ENCODE peak calls at places on chromosomes 11 and 22, in six cellular contexts. One of them, this sample, is unnamed.

GRCh38 chr11:14300661-14301304 is 58.2 kb downstream of the RRAS2 start:
- DNase-seq in activated naive CD8-positive, alpha-beta T cell treated with anti-CD3 and anti-CD28 coated beads, Interleukin-2, amount 50 U/mL, for 24 hours: peak; percentile 42
- DNase-seq in ELR: peak; percentile 80
- DNase-seq in AG08395: peak; percentile 67
- DNase-seq in uterus: peak; percentile 36
- DNase-seq in COR-L47: peak; percentile 40
- DNase-seq in this sample: peak; percentile 85

GRCh38 chr22:45896961-45897538 is 79.9 kb downstream of the WNT7B start:
- DNase-seq in activated naive CD8-positive, alpha-beta T cell treated with anti-CD3 and anti-CD28 coated beads, Interleukin-2, amount 50 U/mL, for 24 hours: no peak
- DNase-seq in ELR: no peak
- DNase-seq in AG08395: no peak
- DNase-seq in uterus: no peak
- DNase-seq in COR-L47: no peak
- DNase-seq in this sample: no peak

GRCh38 chr22:32144875-32145274 is 14.2 kb downstream of the C22orf42 start:
- DNase-seq in activated naive CD8-positive, alpha-beta T cell treated with anti-CD3 and anti-CD28 coated beads, Interleukin-2, amount 50 U/mL, for 24 hours: no peak
- DNase-seq in ELR: no peak
- DNase-seq in AG08395: no peak
- DNase-seq in uterus: no peak
- DNase-seq in COR-L47: no peak
- DNase-seq in this sample: peak; percentile 98

GRCh38 chr22:25054943-25055511 is 102.5 kb downstream of the KIAA1671 start:
- DNase-seq in activated naive CD8-positive, alpha-beta T cell treated with anti-CD3 and anti-CD28 coated beads, Interleukin-2, amount 50 U/mL, for 24 hours: peak; percentile 63
- DNase-seq in ELR: peak; percentile 5
- DNase-seq in AG08395: no peak
- DNase-seq in uterus: no peak
- DNase-seq in COR-L47: no peak
- DNase-seq in this sample: no peak

GRCh38 chr22:21837184-21837979 is 30.1 kb downstream of the MAPK1 start:
- DNase-seq in activated naive CD8-positive, alpha-beta T cell treated with anti-CD3 and anti-CD28 coated beads, Interleukin-2, amount 50 U/mL, for 24 hours: no peak
- DNase-seq in ELR: peak; percentile 82
- DNase-seq in AG08395: peak; percentile 92
- DNase-seq in uterus: peak; percentile 53
- DNase-seq in COR-L47: no peak
- DNase-seq in this sample: peak; percentile 10

GRCh38 chr11:75474878-75475766 is 42.1 kb upstream of the KLHL35 start:
- DNase-seq in activated naive CD8-positive, alpha-beta T cell treated with anti-CD3 and anti-CD28 coated beads, Interleukin-2, amount 50 U/mL, for 24 hours: peak; percentile 73
- DNase-seq in ELR: peak; percentile 60
- DNase-seq in AG08395: peak; percentile 65
- DNase-seq in uterus: peak; percentile 75
- DNase-seq in COR-L47: no peak
- DNase-seq in this sample: peak; percentile 83

GRCh38 chr11:44826922-44827643 is 100.3 kb downstream of the TSPAN18 start:
- DNase-seq in activated naive CD8-positive, alpha-beta T cell treated with anti-CD3 and anti-CD28 coated beads, Interleukin-2, amount 50 U/mL, for 24 hours: no peak
- DNase-seq in ELR: no peak
- DNase-seq in AG08395: no peak
- DNase-seq in uterus: no peak
- DNase-seq in COR-L47: no peak
- DNase-seq in this sample: no peak

GRCh38 chr11:65444314-65445051 is 21.9 kb downstream of the NEAT1 start:
- DNase-seq in activated naive CD8-positive, alpha-beta T cell treated with anti-CD3 and anti-CD28 coated beads, Interleukin-2, amount 50 U/mL, for 24 hours: no peak
- DNase-seq in ELR: peak; percentile 16
- DNase-seq in AG08395: no peak
- DNase-seq in uterus: peak; percentile 22
- DNase-seq in COR-L47: no peak
- DNase-seq in this sample: no peak

GRCh38 chr11:128406365-128406706 is 181.0 kb downstream of the ETS1 start:
- DNase-seq in activated naive CD8-positive, alpha-beta T cell treated with anti-CD3 and anti-CD28 coated beads, Interleukin-2, amount 50 U/mL, for 24 hours: no peak
- DNase-seq in ELR: no peak
- DNase-seq in AG08395: peak; percentile 10
- DNase-seq in uterus: no peak
- DNase-seq in COR-L47: no peak
- DNase-seq in this sample: no peak

GRCh38 chr11:28077524-28077923 is 30.4 kb downstream of the KIF18A start:
- DNase-seq in activated naive CD8-positive, alpha-beta T cell treated with anti-CD3 and anti-CD28 coated beads, Interleukin-2, amount 50 U/mL, for 24 hours: no peak
- DNase-seq in ELR: no peak
- DNase-seq in AG08395: no peak
- DNase-seq in uterus: no peak
- DNase-seq in COR-L47: no peak
- DNase-seq in this sample: no peak

This sample was measured in Kasumi-1.